ENCODE peak calls at places on chromosomes 6 and 20, in five cellular contexts. Y is GM12878, J is NT2/D1, E is HepG2, I is H1. Q is an unnamed sample.
A peak's percentile ranks its signal among the peaks of the same experiment; 100 is the strongest.

GRCh38 chr6:7146079-7146828 is 38.5 kb downstream of the RREB1 start:
- DNase-seq in I (no peak), J (no peak), Y (no peak), E (peak; percentile 84), Q (no peak)

GRCh38 chr6:21740719-21741118 is 147.2 kb downstream of the SOX4 start:
- DNase-seq in E (no peak), I (no peak), J (no peak), Y (no peak), Q (no peak)

GRCh38 chr20:38863024-38863851 is 57.7 kb downstream of the PPP1R16B start:
- DNase-seq in E (no peak), J (no peak), Y (peak; percentile 75), I (no peak), Q (no peak)

GRCh38 chr6:390914-391558 is 516 bp upstream of the IRF4 start:
- DNase-seq in Y (no peak), E (no peak), I (peak; percentile 77), J (peak; percentile 16), Q (no peak)

GRCh38 chr20:23147964-23148720 is 62.0 kb upstream of the CD93 start:
- DNase-seq in J (no peak), I (no peak), Y (peak; percentile 74), E (peak; percentile 90), Q (no peak)

GRCh38 chr20:46964299-46965123 is 69.9 kb downstream of the EYA2 start:
- DNase-seq in J (no peak), Y (no peak), I (no peak), E (no peak), Q (no peak)

GRCh38 chr20:39880890-39881289 is 808.1 kb downstream of the MAFB start:
- DNase-seq in E (no peak), Y (no peak), J (no peak), I (no peak), Q (no peak)

GRCh38 chr6:12293931-12294800 is 4.0 kb downstream of the EDN1 start:
- DNase-seq in J (no peak), Y (no peak), E (no peak), I (no peak), Q (no peak)

GRCh38 chr6:22929228-22929627 is 359.9 kb downstream of the HDGFL1 start:
- DNase-seq in Y (no peak), J (no peak), E (no peak), I (no peak), Q (no peak)

GRCh38 chr6:37884548-37884947 is 65.0 kb downstream of the ZFAND3 start:
- DNase-seq in I (no peak), J (no peak), Y (no peak), E (no peak), Q (no peak)

GRCh38 chr6:143745160-143746133 is 67.7 kb downstream of the PHACTR2 start:
- DNase-seq in J (no peak), I (no peak), E (peak; percentile 100), Y (no peak), Q (peak; percentile 49)

GRCh38 chr6:44076366-44077200 is 50.7 kb downstream of the MRPL14 start:
- DNase-seq in E (no peak), J (no peak), I (no peak), Y (no peak), Q (peak; percentile 48)

GRCh38 chr6:90502381-90502780 is 84.5 kb downstream of the MAP3K7 start:
- DNase-seq in Y (no peak), I (no peak), E (no peak), J (no peak), Q (no peak)

GRCh38 chr20:45153756-45154155 is 20.9 kb upstream of the PI3 start:
- DNase-seq in J (no peak), E (no peak), I (no peak), Y (peak; percentile 15), Q (no peak)

GRCh38 chr6:11384531-11385309 is 152.3 kb upstream of the NEDD9 start:
- DNase-seq in Y (no peak), J (no peak), E (no peak), I (no peak), Q (no peak)

GRCh38 chr20:55353206-55353605 is 652.1 kb downstream of the CBLN4 start:
- DNase-seq in E (no peak), I (no peak), Y (no peak), J (no peak), Q (no peak)
- TF ChIP-seq SUZ12 in E (no peak), I (no peak), Y (no peak), J (no peak), Q (no peak)

GRCh38 chr20:10637062-10637559 is 36.7 kb downstream of the JAG1 start:
- DNase-seq in Y (no peak), J (no peak), I (no peak), E (no peak), Q (no peak)
- TF ChIP-seq SUZ12 in Y (no peak), J (no peak), I (no peak), E (no peak), Q (no peak)

GRCh38 chr20:50883856-50884255 is 47.4 kb downstream of the ADNP start:
- DNase-seq in I (no peak), J (no peak), E (no peak), Y (no peak), Q (no peak)
- TF ChIP-seq SUZ12 in I (no peak), J (no peak), E (no peak), Y (no peak), Q (no peak)

GRCh38 chr6:141261016-141261671 is 871.6 kb upstream of the GJE1 start:
- DNase-seq in J (no peak), I (no peak), E (no peak), Y (no peak), Q (no peak)
- TF ChIP-seq SUZ12 in J (no peak), I (no peak), E (no peak), Y (no peak), Q (no peak)

DNA sequence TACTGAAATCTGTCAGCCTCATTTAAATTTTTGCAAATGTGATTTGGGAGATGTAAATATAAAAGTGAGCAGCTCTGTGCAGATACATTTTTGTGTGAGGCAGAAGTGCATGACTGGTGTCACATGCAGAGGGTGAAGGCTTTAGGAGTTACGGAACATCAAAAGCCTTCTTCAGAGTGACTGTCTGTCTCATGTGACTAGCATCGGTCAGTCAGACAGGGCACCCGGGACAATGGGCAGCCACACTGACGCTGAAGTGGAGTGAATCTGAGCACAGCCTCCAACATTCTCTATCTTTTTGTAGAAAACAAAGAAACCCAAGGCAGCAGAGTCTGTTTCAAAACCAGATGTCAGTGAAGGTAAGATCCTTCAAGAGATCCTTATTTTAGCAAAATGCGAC is 7.9 kb upstream of the FAM209A start:
- DNase-seq in I (no peak), Y (no peak), E (no peak), J (no peak), Q (no peak)
- TF ChIP-seq SUZ12 in I (no peak), Y (no peak), E (no peak), J (no peak), Q (no peak)

DNA sequence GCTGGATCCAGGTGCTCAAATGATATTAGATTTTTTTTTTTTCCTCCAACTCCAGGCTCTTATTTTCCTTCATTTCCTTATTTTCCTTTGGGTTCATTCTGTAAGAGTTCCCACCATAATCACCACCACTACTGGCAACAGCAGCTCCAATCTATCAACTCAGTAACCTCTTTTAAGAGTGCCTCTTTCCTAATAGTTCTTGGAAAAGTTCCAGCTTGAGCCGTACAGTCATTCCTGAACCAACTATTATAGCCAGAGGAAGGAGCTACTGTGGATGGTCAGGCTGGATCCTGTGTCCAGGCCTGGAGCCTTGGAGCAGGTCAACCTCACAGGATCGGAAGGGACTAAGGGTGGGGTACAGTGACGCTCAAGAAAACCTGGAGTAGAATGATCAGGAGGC is 4.2 kb upstream of the ANGPT4 start:
- DNase-seq in Y (no peak), E (no peak), I (no peak), J (no peak), Q (no peak)
- TF ChIP-seq SUZ12 in Y (no peak), E (no peak), I (no peak), J (no peak), Q (no peak)

GRCh38 chr6:157974341-157974894 is 7.2 kb upstream of the SYNJ2 start:
- DNase-seq in E (no peak), I (no peak), J (no peak), Y (no peak), Q (no peak)
- TF ChIP-seq SUZ12 in E (no peak), I (no peak), J (no peak), Y (no peak), Q (no peak)

DNA sequence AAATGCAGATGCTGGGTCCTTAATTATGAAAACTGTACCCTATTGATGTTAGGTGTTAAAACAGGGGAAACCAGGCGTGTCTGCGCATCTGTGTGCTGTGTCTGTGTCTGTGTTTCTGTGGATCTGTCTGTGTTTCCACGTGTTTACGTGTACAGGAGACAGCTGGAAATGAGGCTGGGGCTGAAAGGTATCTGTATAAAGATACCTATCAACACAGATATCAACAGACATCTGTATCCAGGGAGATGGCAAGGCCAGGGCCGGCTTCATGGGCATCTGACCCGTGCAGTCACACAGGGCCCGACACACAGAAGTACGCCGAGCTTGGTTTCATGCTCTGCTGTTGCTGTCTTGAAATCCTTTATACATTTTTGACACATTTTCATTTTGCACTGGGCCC is 48.6 kb downstream of the BMP7 start:
- DNase-seq in J (no peak), I (no peak), Y (no peak), E (no peak), Q (no peak)
- TF ChIP-seq SUZ12 in J (no peak), I (no peak), Y (no peak), E (no peak), Q (no peak)

Q was measured in HEK293T.